ENCODE peak calls at places on chromosomes 11 and 22, in five cellular contexts. One of them, this sample, is unnamed.

GRCh38 chr22:38981659-38982007 is 514 bp upstream of the APOBEC3B start:
- DNase-seq in progenitor cell of endocrine pancreas: no peak
- DNase-seq in astrocyte of the spinal cord: peak; percentile 8
- DNase-seq in GM10248: no peak
- DNase-seq in SK-N-SH: no peak
- DNase-seq in this sample: no peak

GRCh38 chr22:20052309-20053250 is 27.5 kb upstream of the DGCR8 start:
- DNase-seq in progenitor cell of endocrine pancreas: no peak
- DNase-seq in astrocyte of the spinal cord: no peak
- DNase-seq in GM10248: no peak
- DNase-seq in SK-N-SH: no peak
- DNase-seq in this sample: no peak

GRCh38 chr11:8217926-8218325 is 45.8 kb downstream of the LMO1 start:
- DNase-seq in progenitor cell of endocrine pancreas: no peak
- DNase-seq in astrocyte of the spinal cord: no peak
- DNase-seq in GM10248: no peak
- DNase-seq in SK-N-SH: no peak
- DNase-seq in this sample: no peak

GRCh38 chr11:40689823-40690222 is 769.6 kb downstream of the LRRC4C start:
- DNase-seq in progenitor cell of endocrine pancreas: no peak
- DNase-seq in astrocyte of the spinal cord: no peak
- DNase-seq in GM10248: no peak
- DNase-seq in SK-N-SH: no peak
- DNase-seq in this sample: no peak

GRCh38 chr11:2599561-2600189 is 100.1 kb downstream of the KCNQ1OT1 start:
- DNase-seq in progenitor cell of endocrine pancreas: no peak
- DNase-seq in astrocyte of the spinal cord: no peak
- DNase-seq in GM10248: no peak
- DNase-seq in SK-N-SH: no peak
- DNase-seq in this sample: no peak

GRCh38 chr22:19727310-19728150 is 4.2 kb downstream of the GP1BB start:
- DNase-seq in progenitor cell of endocrine pancreas: no peak
- DNase-seq in astrocyte of the spinal cord: no peak
- DNase-seq in GM10248: no peak
- DNase-seq in SK-N-SH: no peak
- DNase-seq in this sample: no peak

GRCh38 chr11:2928605-2929510 is at the start of gene PHLDA2:
- DNase-seq in progenitor cell of endocrine pancreas: peak; percentile 49
- DNase-seq in astrocyte of the spinal cord: peak; percentile 74
- DNase-seq in GM10248: peak; percentile 65
- DNase-seq in SK-N-SH: peak; percentile 74
- DNase-seq in this sample: no peak

GRCh38 chr22:24069721-24070120 is 58.6 kb downstream of the CABIN1 start:
- DNase-seq in progenitor cell of endocrine pancreas: no peak
- DNase-seq in astrocyte of the spinal cord: no peak
- DNase-seq in GM10248: no peak
- DNase-seq in SK-N-SH: no peak
- DNase-seq in this sample: no peak

GRCh38 chr11:19209617-19210016 is 7.8 kb upstream of the CSRP3 start:
- DNase-seq in progenitor cell of endocrine pancreas: no peak
- DNase-seq in astrocyte of the spinal cord: no peak
- DNase-seq in GM10248: no peak
- DNase-seq in SK-N-SH: no peak
- DNase-seq in this sample: no peak

GRCh38 chr11:1749020-1749758 is 1.2 kb downstream of the IFITM10 start:
- DNase-seq in progenitor cell of endocrine pancreas: no peak
- DNase-seq in astrocyte of the spinal cord: no peak
- DNase-seq in GM10248: no peak
- DNase-seq in SK-N-SH: peak; percentile 85
- DNase-seq in this sample: no peak

GRCh38 chr11:103552086-103552485 is 442.9 kb downstream of the DYNC2H1 start:
- DNase-seq in progenitor cell of endocrine pancreas: no peak
- DNase-seq in astrocyte of the spinal cord: no peak
- DNase-seq in GM10248: no peak
- DNase-seq in SK-N-SH: no peak
- DNase-seq in this sample: no peak

GRCh38 chr11:62273789-62274275 is 3.9 kb downstream of the SCGB2A2 start:
- DNase-seq in progenitor cell of endocrine pancreas: no peak
- DNase-seq in astrocyte of the spinal cord: no peak
- DNase-seq in GM10248: no peak
- DNase-seq in SK-N-SH: no peak
- DNase-seq in this sample: no peak

GRCh38 chr22:20094158-20094807 is 14.2 kb downstream of the DGCR8 start:
- DNase-seq in progenitor cell of endocrine pancreas: no peak
- DNase-seq in astrocyte of the spinal cord: no peak
- DNase-seq in GM10248: no peak
- DNase-seq in SK-N-SH: no peak
- DNase-seq in this sample: no peak

GRCh38 chr22:21778705-21779363 is 43.2 kb upstream of the YPEL1 start:
- DNase-seq in progenitor cell of endocrine pancreas: no peak
- DNase-seq in astrocyte of the spinal cord: peak; percentile 86
- DNase-seq in GM10248: no peak
- DNase-seq in SK-N-SH: no peak
- DNase-seq in this sample: no peak

GRCh38 chr22:21861856-21862255 is 5.6 kb downstream of the MAPK1 start:
- DNase-seq in progenitor cell of endocrine pancreas: no peak
- DNase-seq in astrocyte of the spinal cord: no peak
- DNase-seq in GM10248: no peak
- DNase-seq in SK-N-SH: no peak
- DNase-seq in this sample: no peak

GRCh38 chr11:70806461-70807194 is 408.3 kb downstream of the CTTN start:
- DNase-seq in progenitor cell of endocrine pancreas: no peak
- DNase-seq in astrocyte of the spinal cord: no peak
- DNase-seq in GM10248: no peak
- DNase-seq in SK-N-SH: no peak
- DNase-seq in this sample: no peak

GRCh38 chr11:63564785-63565350 is 1.7 kb upstream of the PLAAT2 start:
- DNase-seq in progenitor cell of endocrine pancreas: no peak
- DNase-seq in astrocyte of the spinal cord: no peak
- DNase-seq in GM10248: no peak
- DNase-seq in SK-N-SH: no peak
- DNase-seq in this sample: no peak

GRCh38 chr11:502288-503178 is 4.5 kb downstream of the RNH1 start:
- DNase-seq in progenitor cell of endocrine pancreas: no peak
- DNase-seq in astrocyte of the spinal cord: no peak
- DNase-seq in GM10248: no peak
- DNase-seq in SK-N-SH: peak; percentile 28
- DNase-seq in this sample: no peak

GRCh38 chr22:30922151-30922611 is 46.4 kb downstream of the MORC2 start:
- DNase-seq in progenitor cell of endocrine pancreas: no peak
- DNase-seq in astrocyte of the spinal cord: peak; percentile 10
- DNase-seq in GM10248: peak; percentile 85
- DNase-seq in SK-N-SH: peak; percentile 70
- DNase-seq in this sample: peak; percentile 59

GRCh38 chr22:19799322-19800190 is 39.0 kb downstream of the TBX1 start:
- DNase-seq in progenitor cell of endocrine pancreas: no peak
- DNase-seq in astrocyte of the spinal cord: peak; percentile 94
- DNase-seq in GM10248: no peak
- DNase-seq in SK-N-SH: peak; percentile 95
- DNase-seq in this sample: no peak

GRCh38 chr22:43953988-43954771 is 1.1 kb upstream of the SAMM50 start:
- DNase-seq in progenitor cell of endocrine pancreas: no peak
- DNase-seq in astrocyte of the spinal cord: no peak
- DNase-seq in GM10248: no peak
- DNase-seq in SK-N-SH: peak; percentile 47
- DNase-seq in this sample: no peak

GRCh38 chr22:37230673-37231405 is 13.2 kb downstream of the RAC2 start:
- DNase-seq in progenitor cell of endocrine pancreas: no peak
- DNase-seq in astrocyte of the spinal cord: no peak
- DNase-seq in GM10248: peak; percentile 69
- DNase-seq in SK-N-SH: no peak
- DNase-seq in this sample: no peak

GRCh38 chr11:40202569-40202968 is 1256.9 kb downstream of the LRRC4C start:
- DNase-seq in progenitor cell of endocrine pancreas: no peak
- DNase-seq in astrocyte of the spinal cord: no peak
- DNase-seq in GM10248: no peak
- DNase-seq in SK-N-SH: peak; percentile 37
- DNase-seq in this sample: no peak

GRCh38 chr11:33891714-33892327 is at the start of gene LMO2:
- DNase-seq in progenitor cell of endocrine pancreas: no peak
- DNase-seq in astrocyte of the spinal cord: no peak
- DNase-seq in GM10248: no peak
- DNase-seq in SK-N-SH: no peak
- DNase-seq in this sample: no peak

GRCh38 chr11:127890026-127890611 is 697.2 kb downstream of the ETS1 start:
- DNase-seq in progenitor cell of endocrine pancreas: no peak
- DNase-seq in astrocyte of the spinal cord: no peak
- DNase-seq in GM10248: no peak
- DNase-seq in SK-N-SH: no peak
- DNase-seq in this sample: no peak

GRCh38 chr11:31768744-31769143 is 42.4 kb downstream of the PAX6 start:
- DNase-seq in progenitor cell of endocrine pancreas: no peak
- DNase-seq in astrocyte of the spinal cord: no peak
- DNase-seq in GM10248: no peak
- DNase-seq in SK-N-SH: no peak
- DNase-seq in this sample: no peak

GRCh38 chr11:34953955-34954354 is 37.5 kb downstream of the PDHX start:
- DNase-seq in progenitor cell of endocrine pancreas: no peak
- DNase-seq in astrocyte of the spinal cord: no peak
- DNase-seq in GM10248: no peak
- DNase-seq in SK-N-SH: no peak
- DNase-seq in this sample: no peak

GRCh38 chr22:40890881-40891280 is 29.0 kb upstream of the DNAJB7 start:
- DNase-seq in progenitor cell of endocrine pancreas: no peak
- DNase-seq in astrocyte of the spinal cord: no peak
- DNase-seq in GM10248: no peak
- DNase-seq in SK-N-SH: no peak
- DNase-seq in this sample: no peak

GRCh38 chr11:20617346-20617745 is 17.9 kb downstream of the SLC6A5 start:
- DNase-seq in progenitor cell of endocrine pancreas: no peak
- DNase-seq in astrocyte of the spinal cord: no peak
- DNase-seq in GM10248: no peak
- DNase-seq in SK-N-SH: peak; percentile 75
- DNase-seq in this sample: no peak

GRCh38 chr11:66879583-66879982 is 22.7 kb downstream of the LRFN4 start:
- DNase-seq in progenitor cell of endocrine pancreas: no peak
- DNase-seq in astrocyte of the spinal cord: no peak
- DNase-seq in GM10248: no peak
- DNase-seq in SK-N-SH: no peak
- DNase-seq in this sample: no peak

GRCh38 chr11:120335928-120336640 is at the start of gene ARHGEF12:
- DNase-seq in progenitor cell of endocrine pancreas: peak; percentile 92
- DNase-seq in astrocyte of the spinal cord: peak; percentile 99
- DNase-seq in GM10248: peak; percentile 92
- DNase-seq in SK-N-SH: peak; percentile 98
- DNase-seq in this sample: peak; percentile 81
- TF ChIP-seq CTCF in progenitor cell of endocrine pancreas: peak; percentile 46
- TF ChIP-seq CTCF in astrocyte of the spinal cord: peak; percentile 52
- TF ChIP-seq CTCF in GM10248: peak; percentile 43
- TF ChIP-seq CTCF in SK-N-SH: peak; percentile 73
- TF ChIP-seq CTCF in this sample: no peak

DNA sequence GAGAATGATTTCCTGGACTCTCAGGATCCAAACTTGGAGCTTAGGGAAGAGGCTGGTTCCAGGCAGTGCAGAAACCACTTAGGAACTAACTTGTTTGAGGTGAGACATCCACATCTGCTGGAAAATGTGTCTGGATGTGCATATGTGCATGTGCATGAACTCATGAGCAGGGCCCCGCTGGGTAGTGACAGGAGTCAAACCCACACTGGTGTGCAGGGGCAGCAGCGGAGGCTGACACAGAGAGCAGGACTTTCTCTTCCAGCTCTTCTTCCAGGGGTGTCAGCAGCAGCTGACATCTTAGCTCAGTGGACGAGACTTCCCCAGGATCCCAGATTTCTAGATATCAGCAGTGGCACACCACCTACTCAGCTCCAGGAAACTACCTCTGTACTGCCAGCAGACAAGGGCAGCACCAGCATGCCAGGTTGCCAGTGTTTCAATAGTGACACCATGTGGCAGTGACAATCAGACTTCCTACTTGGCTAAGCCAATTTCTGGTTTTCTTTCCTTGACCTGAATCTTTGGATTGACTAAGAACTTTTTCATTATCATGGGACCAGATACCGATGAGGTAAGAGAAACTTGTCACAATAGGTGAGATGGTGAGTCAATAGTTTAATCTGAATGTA is 227.5 kb upstream of the ZC3H12C start:
- DNase-seq in progenitor cell of endocrine pancreas: no peak
- DNase-seq in astrocyte of the spinal cord: no peak
- DNase-seq in GM10248: no peak
- DNase-seq in SK-N-SH: peak; percentile 15
- DNase-seq in this sample: no peak
- TF ChIP-seq CTCF in progenitor cell of endocrine pancreas: peak; percentile 26
- TF ChIP-seq CTCF in astrocyte of the spinal cord: no peak
- TF ChIP-seq CTCF in GM10248: peak; percentile 13
- TF ChIP-seq CTCF in SK-N-SH: peak; percentile 33
- TF ChIP-seq CTCF in this sample: no peak

DNA sequence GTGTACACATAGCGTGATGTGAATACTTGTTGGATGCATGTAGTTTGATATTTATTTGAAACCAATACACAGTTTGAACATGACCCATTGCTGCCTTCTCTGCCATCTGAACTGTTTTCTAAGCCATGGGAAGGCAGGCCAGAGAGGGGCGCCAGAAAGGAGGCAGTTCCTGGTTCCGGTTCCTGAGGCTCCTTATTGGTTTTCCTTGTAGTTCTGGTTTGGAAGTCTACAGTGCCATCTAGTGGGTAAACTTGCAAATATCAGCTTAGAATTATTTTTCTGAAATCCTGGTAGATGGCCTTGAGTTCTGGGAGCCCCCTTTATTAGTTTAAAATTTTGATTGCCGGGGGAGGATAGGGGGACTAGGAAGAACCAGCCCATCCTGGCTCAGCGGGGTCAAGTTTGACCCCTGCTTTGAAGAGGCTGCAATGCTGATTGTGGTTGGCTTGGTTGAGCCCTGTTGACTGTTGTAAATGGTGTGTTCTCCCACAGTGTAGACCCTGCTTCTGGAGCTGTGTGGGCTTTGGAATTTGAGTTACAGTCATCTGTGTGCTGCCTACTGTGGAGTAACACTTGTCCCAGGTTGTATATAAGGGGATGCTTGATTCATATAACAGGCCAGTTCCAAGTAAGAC is 48.4 kb downstream of the GRAMD1B start:
- DNase-seq in progenitor cell of endocrine pancreas: no peak
- DNase-seq in astrocyte of the spinal cord: peak; percentile 83
- DNase-seq in GM10248: peak; percentile 53
- DNase-seq in SK-N-SH: peak; percentile 76
- DNase-seq in this sample: no peak
- TF ChIP-seq CTCF in progenitor cell of endocrine pancreas: peak; percentile 79
- TF ChIP-seq CTCF in astrocyte of the spinal cord: peak; percentile 67
- TF ChIP-seq CTCF in GM10248: peak; percentile 42
- TF ChIP-seq CTCF in SK-N-SH: peak; percentile 79
- TF ChIP-seq CTCF in this sample: peak; percentile 29

DNA sequence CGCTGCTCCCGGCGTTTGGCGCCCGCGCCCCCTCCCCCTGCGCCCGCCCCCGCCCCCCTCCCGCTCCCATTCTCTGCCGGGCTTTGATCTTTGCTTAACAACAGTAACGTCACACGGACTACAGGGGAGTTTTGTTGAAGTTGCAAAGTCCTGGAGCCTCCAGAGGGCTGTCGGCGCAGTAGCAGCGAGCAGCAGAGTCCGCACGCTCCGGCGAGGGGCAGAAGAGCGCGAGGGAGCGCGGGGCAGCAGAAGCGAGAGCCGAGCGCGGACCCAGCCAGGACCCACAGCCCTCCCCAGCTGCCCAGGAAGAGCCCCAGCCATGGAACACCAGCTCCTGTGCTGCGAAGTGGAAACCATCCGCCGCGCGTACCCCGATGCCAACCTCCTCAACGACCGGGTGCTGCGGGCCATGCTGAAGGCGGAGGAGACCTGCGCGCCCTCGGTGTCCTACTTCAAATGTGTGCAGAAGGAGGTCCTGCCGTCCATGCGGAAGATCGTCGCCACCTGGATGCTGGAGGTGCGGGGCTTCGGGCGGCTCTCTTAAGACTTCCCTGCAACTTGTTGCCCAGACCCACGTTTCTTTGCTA is at the start of gene CCND1:
- DNase-seq in progenitor cell of endocrine pancreas: peak; percentile 69
- DNase-seq in astrocyte of the spinal cord: peak; percentile 93
- DNase-seq in GM10248: peak; percentile 77
- DNase-seq in SK-N-SH: peak; percentile 89
- DNase-seq in this sample: no peak
- TF ChIP-seq CTCF in progenitor cell of endocrine pancreas: peak; percentile 26
- TF ChIP-seq CTCF in astrocyte of the spinal cord: peak; percentile 41
- TF ChIP-seq CTCF in GM10248: peak; percentile 20
- TF ChIP-seq CTCF in SK-N-SH: peak; percentile 27
- TF ChIP-seq CTCF in this sample: no peak

This sample was measured in activated B cell treated with CpG ODN at 0.5 μM for 24 hours.